ENCODE peak calls at places on chromosomes 16 and 17, in nine cellular contexts. One of them, this sample, is unnamed.

GRCh38 chr16:24863582-24864437 is 18.0 kb downstream of the SLC5A11 start:
- DNase-seq in ovary: no peak
- DNase-seq in heart left ventricle: no peak
- DNase-seq in adrenal gland: no peak
- DNase-seq in Peyer's patch: no peak
- DNase-seq in esophagus squamous epithelium: no peak
- DNase-seq in transverse colon: no peak
- DNase-seq in lower leg skin: no peak
- DNase-seq in HepG2: no peak
- DNase-seq in this sample: no peak

GRCh38 chr16:46911038-46911437 is 26.9 kb downstream of the GPT2 start:
- DNase-seq in esophagus squamous epithelium: no peak
- DNase-seq in heart left ventricle: no peak
- DNase-seq in ovary: no peak
- DNase-seq in HepG2: no peak
- DNase-seq in adrenal gland: no peak
- DNase-seq in lower leg skin: no peak
- DNase-seq in Peyer's patch: no peak
- DNase-seq in transverse colon: no peak
- DNase-seq in this sample: no peak

GRCh38 chr17:82238562-82239201 is 9.8 kb downstream of the SLC16A3 start:
- DNase-seq in heart left ventricle: peak; percentile 87
- DNase-seq in adrenal gland: peak; percentile 53
- DNase-seq in ovary: peak; percentile 80
- DNase-seq in lower leg skin: peak; percentile 95
- DNase-seq in Peyer's patch: peak; percentile 93
- DNase-seq in HepG2: no peak
- DNase-seq in esophagus squamous epithelium: no peak
- DNase-seq in transverse colon: peak; percentile 91
- DNase-seq in this sample: no peak

GRCh38 chr17:47279062-47279801 is 25.6 kb downstream of the ITGB3 start:
- DNase-seq in Peyer's patch: peak; percentile 77
- DNase-seq in lower leg skin: peak; percentile 93
- DNase-seq in HepG2: no peak
- DNase-seq in adrenal gland: peak; percentile 30
- DNase-seq in transverse colon: peak; percentile 56
- DNase-seq in heart left ventricle: peak; percentile 77
- DNase-seq in esophagus squamous epithelium: no peak
- DNase-seq in ovary: peak; percentile 55
- DNase-seq in this sample: peak; percentile 81

GRCh38 chr17:66711936-66712335 is 123.0 kb upstream of the CACNG5 start:
- DNase-seq in lower leg skin: peak; percentile 64
- DNase-seq in Peyer's patch: peak; percentile 66
- DNase-seq in adrenal gland: no peak
- DNase-seq in esophagus squamous epithelium: no peak
- DNase-seq in HepG2: peak; percentile 71
- DNase-seq in heart left ventricle: no peak
- DNase-seq in ovary: no peak
- DNase-seq in transverse colon: peak; percentile 84
- DNase-seq in this sample: no peak

GRCh38 chr17:7122386-7122785 is 7.8 kb upstream of the ASGR2 start:
- DNase-seq in adrenal gland: no peak
- DNase-seq in Peyer's patch: no peak
- DNase-seq in esophagus squamous epithelium: no peak
- DNase-seq in lower leg skin: no peak
- DNase-seq in transverse colon: no peak
- DNase-seq in heart left ventricle: no peak
- DNase-seq in ovary: no peak
- DNase-seq in HepG2: no peak
- DNase-seq in this sample: no peak

GRCh38 chr17:69525920-69526841 is 111.7 kb downstream of the MAP2K6 start:
- DNase-seq in transverse colon: peak; percentile 36
- DNase-seq in lower leg skin: no peak
- DNase-seq in ovary: no peak
- DNase-seq in esophagus squamous epithelium: no peak
- DNase-seq in heart left ventricle: no peak
- DNase-seq in adrenal gland: peak; percentile 57
- DNase-seq in HepG2: peak; percentile 65
- DNase-seq in Peyer's patch: peak; percentile 81
- DNase-seq in this sample: no peak

GRCh38 chr16:1776672-1776955 is 3.7 kb upstream of the MRPS34 start:
- DNase-seq in esophagus squamous epithelium: no peak
- DNase-seq in adrenal gland: no peak
- DNase-seq in transverse colon: peak; percentile 8
- DNase-seq in HepG2: no peak
- DNase-seq in ovary: no peak
- DNase-seq in Peyer's patch: no peak
- DNase-seq in heart left ventricle: peak; percentile 51
- DNase-seq in lower leg skin: no peak
- DNase-seq in this sample: no peak

GRCh38 chr16:4093495-4094137 is 22.6 kb downstream of the ADCY9 start:
- DNase-seq in esophagus squamous epithelium: no peak
- DNase-seq in heart left ventricle: no peak
- DNase-seq in Peyer's patch: peak; percentile 36
- DNase-seq in HepG2: no peak
- DNase-seq in adrenal gland: no peak
- DNase-seq in lower leg skin: peak; percentile 82
- DNase-seq in transverse colon: peak; percentile 8
- DNase-seq in ovary: no peak
- DNase-seq in this sample: no peak

GRCh38 chr16:74064120-74064735 is 232.4 kb upstream of the PSMD7 start:
- DNase-seq in adrenal gland: no peak
- DNase-seq in ovary: no peak
- DNase-seq in lower leg skin: no peak
- DNase-seq in esophagus squamous epithelium: no peak
- DNase-seq in heart left ventricle: no peak
- DNase-seq in Peyer's patch: no peak
- DNase-seq in transverse colon: no peak
- DNase-seq in HepG2: no peak
- DNase-seq in this sample: no peak

GRCh38 chr16:73301984-73302383 is 254.1 kb upstream of the ZFHX3 start:
- DNase-seq in adrenal gland: no peak
- DNase-seq in HepG2: no peak
- DNase-seq in lower leg skin: no peak
- DNase-seq in transverse colon: no peak
- DNase-seq in Peyer's patch: no peak
- DNase-seq in heart left ventricle: no peak
- DNase-seq in esophagus squamous epithelium: no peak
- DNase-seq in ovary: no peak
- DNase-seq in this sample: no peak

GRCh38 chr16:89257757-89258465 is 40.4 kb downstream of the ZNF778 start:
- DNase-seq in lower leg skin: no peak
- DNase-seq in ovary: no peak
- DNase-seq in esophagus squamous epithelium: no peak
- DNase-seq in Peyer's patch: no peak
- DNase-seq in adrenal gland: no peak
- DNase-seq in transverse colon: no peak
- DNase-seq in heart left ventricle: no peak
- DNase-seq in HepG2: no peak
- DNase-seq in this sample: no peak

GRCh38 chr16:87416826-87417471 is 24.8 kb downstream of the MAP1LC3B start:
- DNase-seq in transverse colon: peak; percentile 42
- DNase-seq in adrenal gland: peak; percentile 71
- DNase-seq in HepG2: peak; percentile 29
- DNase-seq in esophagus squamous epithelium: no peak
- DNase-seq in Peyer's patch: no peak
- DNase-seq in lower leg skin: peak; percentile 81
- DNase-seq in heart left ventricle: no peak
- DNase-seq in ovary: no peak
- DNase-seq in this sample: peak; percentile 30

GRCh38 chr17:33976816-33977215 is 278.3 kb upstream of the CCL2 start:
- DNase-seq in adrenal gland: no peak
- DNase-seq in transverse colon: no peak
- DNase-seq in Peyer's patch: no peak
- DNase-seq in HepG2: no peak
- DNase-seq in lower leg skin: no peak
- DNase-seq in ovary: no peak
- DNase-seq in heart left ventricle: no peak
- DNase-seq in esophagus squamous epithelium: no peak
- DNase-seq in this sample: no peak

GRCh38 chr16:9625122-9625521 is 533.7 kb downstream of the HAPSTR1 start:
- DNase-seq in ovary: no peak
- DNase-seq in HepG2: no peak
- DNase-seq in transverse colon: no peak
- DNase-seq in lower leg skin: no peak
- DNase-seq in esophagus squamous epithelium: no peak
- DNase-seq in Peyer's patch: no peak
- DNase-seq in adrenal gland: no peak
- DNase-seq in heart left ventricle: no peak
- DNase-seq in this sample: no peak

GRCh38 chr17:5809056-5809455 is 224.7 kb upstream of the NLRP1 start:
- DNase-seq in Peyer's patch: no peak
- DNase-seq in HepG2: no peak
- DNase-seq in esophagus squamous epithelium: no peak
- DNase-seq in lower leg skin: peak; percentile 31
- DNase-seq in transverse colon: no peak
- DNase-seq in ovary: no peak
- DNase-seq in heart left ventricle: no peak
- DNase-seq in adrenal gland: no peak
- DNase-seq in this sample: no peak

GRCh38 chr16:50642349-50642748 is 38.8 kb downstream of the SNX20 start:
- DNase-seq in Peyer's patch: no peak
- DNase-seq in lower leg skin: no peak
- DNase-seq in ovary: no peak
- DNase-seq in esophagus squamous epithelium: no peak
- DNase-seq in adrenal gland: no peak
- DNase-seq in transverse colon: no peak
- DNase-seq in HepG2: peak; percentile 57
- DNase-seq in heart left ventricle: no peak
- DNase-seq in this sample: no peak

GRCh38 chr17:41687828-41688640 is 651 bp upstream of the EIF1 start:
- DNase-seq in HepG2: peak; percentile 74
- DNase-seq in esophagus squamous epithelium: no peak
- DNase-seq in adrenal gland: peak; percentile 84
- DNase-seq in ovary: peak; percentile 53
- DNase-seq in lower leg skin: no peak
- DNase-seq in transverse colon: peak; percentile 73
- DNase-seq in heart left ventricle: no peak
- DNase-seq in Peyer's patch: peak; percentile 88
- DNase-seq in this sample: no peak

GRCh38 chr17:59825533-59826316 is 67.0 kb downstream of the TUBD1 start:
- DNase-seq in Peyer's patch: peak; percentile 47
- DNase-seq in HepG2: no peak
- DNase-seq in heart left ventricle: no peak
- DNase-seq in transverse colon: no peak
- DNase-seq in esophagus squamous epithelium: no peak
- DNase-seq in adrenal gland: peak; percentile 37
- DNase-seq in ovary: no peak
- DNase-seq in lower leg skin: no peak
- DNase-seq in this sample: no peak

GRCh38 chr17:80804466-80804865 is 187.2 kb upstream of the CHMP6 start:
- DNase-seq in esophagus squamous epithelium: no peak
- DNase-seq in HepG2: no peak
- DNase-seq in ovary: no peak
- DNase-seq in Peyer's patch: peak; percentile 37
- DNase-seq in heart left ventricle: no peak
- DNase-seq in adrenal gland: no peak
- DNase-seq in lower leg skin: peak; percentile 48
- DNase-seq in transverse colon: no peak
- DNase-seq in this sample: no peak

GRCh38 chr17:82696916-82697807 is 1.3 kb downstream of the RAB40B start:
- DNase-seq in Peyer's patch: no peak
- DNase-seq in ovary: peak; percentile 33
- DNase-seq in lower leg skin: no peak
- DNase-seq in esophagus squamous epithelium: no peak
- DNase-seq in HepG2: no peak
- DNase-seq in adrenal gland: peak; percentile 21
- DNase-seq in heart left ventricle: peak; percentile 64
- DNase-seq in transverse colon: no peak
- DNase-seq in this sample: no peak

GRCh38 chr17:74961657-74962360 is 10.8 kb downstream of the HID1 start:
- DNase-seq in heart left ventricle: peak; percentile 89
- DNase-seq in adrenal gland: peak; percentile 94
- DNase-seq in Peyer's patch: peak; percentile 95
- DNase-seq in lower leg skin: peak; percentile 98
- DNase-seq in esophagus squamous epithelium: no peak
- DNase-seq in HepG2: peak; percentile 85
- DNase-seq in transverse colon: peak; percentile 93
- DNase-seq in ovary: peak; percentile 83
- DNase-seq in this sample: peak; percentile 98

GRCh38 chr17:58513391-58513912 is 986 bp downstream of the MTMR4 start:
- DNase-seq in esophagus squamous epithelium: no peak
- DNase-seq in heart left ventricle: no peak
- DNase-seq in transverse colon: no peak
- DNase-seq in adrenal gland: peak; percentile 10
- DNase-seq in ovary: no peak
- DNase-seq in HepG2: no peak
- DNase-seq in Peyer's patch: no peak
- DNase-seq in lower leg skin: no peak
- DNase-seq in this sample: no peak
- TF ChIP-seq POLR2A in esophagus squamous epithelium: no peak
- TF ChIP-seq POLR2A in heart left ventricle: no peak
- TF ChIP-seq POLR2A in transverse colon: no peak
- TF ChIP-seq POLR2A in adrenal gland: no peak
- TF ChIP-seq POLR2A in ovary: no peak
- TF ChIP-seq POLR2A in HepG2: no peak
- TF ChIP-seq POLR2A in Peyer's patch: no peak
- TF ChIP-seq POLR2A in lower leg skin: no peak
- TF ChIP-seq POLR2A in this sample: no peak

GRCh38 chr17:57955183-57955952 is at the start of gene CUEDC1:
- DNase-seq in ovary: peak; percentile 73
- DNase-seq in lower leg skin: peak; percentile 94
- DNase-seq in esophagus squamous epithelium: no peak
- DNase-seq in heart left ventricle: peak; percentile 94
- DNase-seq in HepG2: no peak
- DNase-seq in adrenal gland: peak; percentile 81
- DNase-seq in transverse colon: peak; percentile 82
- DNase-seq in Peyer's patch: peak; percentile 83
- DNase-seq in this sample: peak; percentile 84
- TF ChIP-seq POLR2A in ovary: no peak
- TF ChIP-seq POLR2A in lower leg skin: no peak
- TF ChIP-seq POLR2A in esophagus squamous epithelium: no peak
- TF ChIP-seq POLR2A in heart left ventricle: no peak
- TF ChIP-seq POLR2A in HepG2: no peak
- TF ChIP-seq POLR2A in adrenal gland: peak; percentile 57
- TF ChIP-seq POLR2A in transverse colon: peak; percentile 20
- TF ChIP-seq POLR2A in Peyer's patch: no peak
- TF ChIP-seq POLR2A in this sample: peak; percentile 66

GRCh38 chr16:11181242-11181888 is 74.6 kb downstream of the SOCS1 start:
- DNase-seq in adrenal gland: no peak
- DNase-seq in transverse colon: no peak
- DNase-seq in esophagus squamous epithelium: no peak
- DNase-seq in ovary: no peak
- DNase-seq in heart left ventricle: no peak
- DNase-seq in HepG2: no peak
- DNase-seq in lower leg skin: no peak
- DNase-seq in Peyer's patch: no peak
- DNase-seq in this sample: no peak
- TF ChIP-seq POLR2A in adrenal gland: no peak
- TF ChIP-seq POLR2A in transverse colon: no peak
- TF ChIP-seq POLR2A in esophagus squamous epithelium: no peak
- TF ChIP-seq POLR2A in ovary: no peak
- TF ChIP-seq POLR2A in heart left ventricle: no peak
- TF ChIP-seq POLR2A in HepG2: no peak
- TF ChIP-seq POLR2A in lower leg skin: no peak
- TF ChIP-seq POLR2A in Peyer's patch: no peak
- TF ChIP-seq POLR2A in this sample: no peak

DNA sequence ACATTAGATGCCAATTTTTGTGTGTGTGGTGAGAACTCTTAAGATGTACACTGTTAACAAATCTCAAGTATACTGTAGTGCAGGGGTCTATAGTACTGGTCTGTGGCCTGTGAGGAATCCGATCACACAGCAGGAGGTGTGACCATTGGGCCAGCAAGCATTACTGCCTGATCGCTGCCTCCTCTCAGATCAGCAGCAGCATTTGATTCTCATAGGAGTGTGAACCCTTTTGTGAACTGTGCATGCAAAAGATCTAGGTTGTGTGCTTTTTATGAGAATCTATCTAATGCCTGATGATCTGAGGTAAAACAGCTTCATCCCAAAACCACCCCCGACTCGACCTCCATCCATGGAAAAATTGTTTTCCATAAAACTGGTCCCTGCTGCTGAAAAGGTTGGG is 12.6 kb downstream of the ZNF267 start:
- DNase-seq in Peyer's patch: no peak
- DNase-seq in ovary: no peak
- DNase-seq in lower leg skin: no peak
- DNase-seq in transverse colon: no peak
- DNase-seq in adrenal gland: no peak
- DNase-seq in heart left ventricle: no peak
- DNase-seq in HepG2: no peak
- DNase-seq in esophagus squamous epithelium: no peak
- DNase-seq in this sample: no peak
- TF ChIP-seq POLR2A in Peyer's patch: no peak
- TF ChIP-seq POLR2A in ovary: no peak
- TF ChIP-seq POLR2A in lower leg skin: no peak
- TF ChIP-seq POLR2A in transverse colon: no peak
- TF ChIP-seq POLR2A in adrenal gland: no peak
- TF ChIP-seq POLR2A in heart left ventricle: no peak
- TF ChIP-seq POLR2A in HepG2: no peak
- TF ChIP-seq POLR2A in esophagus squamous epithelium: no peak
- TF ChIP-seq POLR2A in this sample: no peak

This sample was measured in H54.